ENCODE peak calls at places on chromosomes 2 and 18, in four cellular contexts. K, E, C and R are unnamed samples.

GRCh38 chr2:99982744-99983143 is 159.6 kb downstream of the AFF3 start:
- DNase-seq in K (no peak), E (no peak), C (no peak), R (no peak)

GRCh38 chr2:16506366-16506765 is 159.3 kb downstream of the CYRIA start:
- DNase-seq in K (peak; percentile 5), E (no peak), C (no peak), R (peak; percentile 65)

GRCh38 chr18:47669815-47670214 is 260.6 kb downstream of the SMAD2 start:
- DNase-seq in K (no peak), E (no peak), C (no peak), R (no peak)

GRCh38 chr18:51611326-51611725 is 413.8 kb upstream of the MEX3C start:
- DNase-seq in K (no peak), E (no peak), C (no peak), R (no peak)

GRCh38 chr2:113694438-113694837 is 62.0 kb downstream of the SLC35F5 start:
- DNase-seq in K (no peak), E (no peak), C (no peak), R (no peak)

GRCh38 chr2:9287400-9288059 is 80.9 kb downstream of the ASAP2 start:
- DNase-seq in K (no peak), E (peak; percentile 62), C (no peak), R (no peak)

GRCh38 chr2:7905756-7906155 is 776.1 kb upstream of the ID2 start:
- DNase-seq in K (no peak), E (no peak), C (no peak), R (no peak)

GRCh38 chr2:144357623-144358400 is 162.1 kb downstream of the ZEB2 start:
- DNase-seq in K (peak; percentile 75), E (peak; percentile 20), C (peak; percentile 85), R (no peak)

GRCh38 chr2:33320573-33320972 is 155.9 kb upstream of the RASGRP3 start:
- DNase-seq in K (no peak), E (peak; percentile 10), C (no peak), R (no peak)

GRCh38 chr2:54866179-54866578 is 142.7 kb downstream of the EML6 start:
- DNase-seq in K (no peak), E (no peak), C (no peak), R (no peak)

GRCh38 chr2:69214898-69215297 is 172.1 kb downstream of the GFPT1 start:
- DNase-seq in K (peak; percentile 3), E (peak; percentile 46), C (no peak), R (peak; percentile 57)

GRCh38 chr2:149431337-149431736 is 101.0 kb downstream of the LYPD6 start:
- DNase-seq in K (no peak), E (no peak), C (no peak), R (no peak)

GRCh38 chr2:158969717-158970521 is 1.5 kb downstream of the TANC1 start:
- DNase-seq in K (no peak), E (no peak), C (no peak), R (peak; percentile 52)

GRCh38 chr18:44602380-44602779 is 78.3 kb upstream of the SETBP1 start:
- DNase-seq in K (no peak), E (no peak), C (no peak), R (no peak)

GRCh38 chr2:60152226-60152833 is 401.1 kb downstream of the BCL11A start:
- DNase-seq in K (peak; percentile 52), E (peak; percentile 26), C (no peak), R (no peak)

GRCh38 chr2:233081731-233082221 is 21.6 kb downstream of the INPP5D start:
- DNase-seq in K (no peak), E (no peak), C (no peak), R (no peak)

GRCh38 chr18:35458677-35459441 is 38.9 kb downstream of the INO80C start:
- DNase-seq in K (peak; percentile 94), E (peak; percentile 86), C (peak; percentile 20), R (no peak)

GRCh38 chr18:45777393-45777792 is 48.1 kb upstream of the SIGLEC15 start:
- DNase-seq in K (no peak), E (no peak), C (no peak), R (no peak)

GRCh38 chr18:77022556-77022955 is 110.0 kb downstream of the MBP start:
- DNase-seq in K (no peak), E (no peak), C (no peak), R (no peak)

GRCh38 chr2:159450180-159450579 is 163.7 kb upstream of the WDSUB1 start:
- DNase-seq in K (no peak), E (no peak), C (no peak), R (no peak)

GRCh38 chr18:79916546-79917350 is 34.7 kb downstream of the SLC66A2 start:
- DNase-seq in K (no peak), E (no peak), C (no peak), R (no peak)

GRCh38 chr18:12253517-12254136 is 534 bp upstream of the CIDEA start:
- DNase-seq in K (no peak), E (no peak), C (no peak), R (no peak)

GRCh38 chr2:10537522-10538195 is 89.5 kb upstream of the ODC1 start:
- DNase-seq in K (no peak), E (no peak), C (no peak), R (no peak)

GRCh38 chr2:224523626-224524577 is 61.3 kb downstream of the CUL3 start:
- DNase-seq in K (no peak), E (no peak), C (no peak), R (no peak)

GRCh38 chr2:129766159-129766485 is 213.3 kb upstream of the RAB6C start:
- DNase-seq in K (no peak), E (no peak), C (no peak), R (no peak)

GRCh38 chr2:45283764-45284620 is 274.7 kb upstream of the SIX2 start:
- DNase-seq in K (no peak), E (no peak), C (no peak), R (no peak)

GRCh38 chr2:150705357-150705756 is 217.9 kb upstream of the RND3 start:
- DNase-seq in K (no peak), E (no peak), C (no peak), R (no peak)

DNA sequence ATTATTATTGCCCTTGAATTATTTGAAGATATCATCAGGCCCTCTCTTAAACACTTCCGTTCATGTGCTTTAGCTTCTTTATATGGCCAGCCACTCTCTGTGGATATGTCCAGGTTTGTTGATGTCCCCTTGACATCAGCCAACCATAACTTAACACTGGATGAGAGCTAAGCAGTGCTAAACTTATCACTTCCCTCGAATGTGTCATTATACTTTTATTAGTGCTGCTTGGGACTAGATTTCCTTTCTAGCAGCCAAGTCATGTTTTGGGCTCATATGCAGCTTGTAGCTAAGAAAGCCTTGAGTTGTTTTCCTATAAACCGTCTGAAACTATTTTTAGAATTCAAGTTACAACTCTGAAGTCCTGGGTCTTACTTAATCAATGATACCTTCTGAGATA is 144.8 kb upstream of the TNP1 start:
- DNase-seq in K (no peak), E (no peak), C (no peak), R (no peak)
- TF ChIP-seq GABPA in K (no peak), E (no peak), C (no peak), R (no peak)

GRCh38 chr2:121186261-121186660 is 98.7 kb downstream of the TFCP2L1 start:
- DNase-seq in K (no peak), E (no peak), C (no peak), R (no peak)
- TF ChIP-seq FOXM1 in K (no peak), E (no peak), C (no peak), R (no peak)

DNA sequence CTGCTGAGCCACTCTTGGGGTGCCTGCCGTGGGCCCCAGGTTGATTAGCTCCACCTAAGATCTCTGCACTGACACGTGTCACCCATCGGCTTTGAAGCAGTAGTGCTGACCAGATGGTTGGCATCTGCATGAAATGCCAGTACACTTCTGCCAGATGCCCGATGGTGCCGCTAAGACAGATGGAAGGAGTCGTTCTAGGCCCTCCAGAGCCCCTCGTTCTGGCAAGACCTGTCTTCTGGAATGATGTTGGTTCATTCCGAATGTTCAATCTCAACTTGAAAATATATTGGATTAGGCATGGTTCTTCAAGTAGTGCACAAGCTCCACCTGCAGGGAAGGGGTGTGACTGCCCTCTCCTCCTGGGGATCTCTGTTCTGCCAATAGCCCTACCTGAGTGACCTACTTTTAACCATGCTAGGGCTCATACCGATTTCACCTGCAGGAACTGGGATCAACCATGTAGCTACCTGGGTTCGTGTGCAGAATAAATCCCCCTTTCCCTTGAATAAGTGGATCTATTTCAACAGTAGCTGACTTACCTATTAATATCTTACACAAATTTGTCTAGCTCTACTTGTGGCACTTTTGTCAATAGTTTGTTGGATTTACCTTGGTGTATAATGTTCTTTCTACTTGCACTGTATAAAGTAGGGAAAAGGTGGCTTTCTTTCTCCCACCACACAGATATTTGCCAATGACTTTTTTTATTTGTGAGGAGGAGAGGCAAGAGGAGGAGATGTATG is 342.6 kb downstream of the CTNNA2 start:
- DNase-seq in K (peak; percentile 1), E (no peak), C (no peak), R (peak; percentile 59)
- TF ChIP-seq GABPA in K (no peak), E (no peak), C (no peak), R (no peak)

GRCh38 chr18:34222025-34222395 is 2.7 kb downstream of the NOL4 start:
- DNase-seq in K (no peak), E (no peak), C (no peak), R (peak; percentile 41)
- TF ChIP-seq FOXM1 in K (no peak), E (no peak), C (no peak), R (no peak)

GRCh38 chr18:57148263-57148662 is 1.4 kb downstream of the BOD1L2 start:
- DNase-seq in K (no peak), E (no peak), C (no peak), R (no peak)

GRCh38 chr18:57146956-57147636 is at the start of gene BOD1L2:
- DNase-seq in K (no peak), E (no peak), C (no peak), R (no peak)

GRCh38 chr18:57149031-57149430 is 2.1 kb downstream of the BOD1L2 start:
- DNase-seq in K (no peak), E (no peak), C (no peak), R (no peak)

GRCh38 chr18:57154389-57154788 is 7.5 kb downstream of the BOD1L2 start:
- DNase-seq in K (no peak), E (no peak), C (no peak), R (no peak)

GRCh38 chr18:57150828-57151227 is 3.9 kb downstream of the BOD1L2 start:
- DNase-seq in K (no peak), E (no peak), C (no peak), R (peak; percentile 53)
- TF ChIP-seq GABPA in K (no peak), E (no peak), C (no peak), R (no peak)

GRCh38 chr2:226644342-226644957 is 155.2 kb downstream of the IRS1 start:
- DNase-seq in K (no peak), E (no peak), C (no peak), R (no peak)
- TF ChIP-seq FOXM1 in K (no peak), E (no peak), C (no peak), R (no peak)

GRCh38 chr2:230668939-230669303 is 43.7 kb upstream of the CAB39 start:
- DNase-seq in K (no peak), E (no peak), C (peak; percentile 65), R (no peak)
- TF ChIP-seq GABPA in K (no peak), E (no peak), C (no peak), R (no peak)

GRCh38 chr2:219508933-219509779 is 5.1 kb upstream of the ASIC4 start:
- DNase-seq in K (no peak), E (no peak), C (no peak), R (peak; percentile 60)
- TF ChIP-seq FOXM1 in K (no peak), E (no peak), C (no peak), R (no peak)